ENCODE peak calls at places on chromosomes 13 and 19, in nine cellular contexts. Z is K562; K is CD4-positive, CD25-positive, alpha-beta regulatory T cell; W is iPS DF 6.9; F is cardiac muscle cell; C is OCI-LY7; J is psoas muscle; D is adrenal gland; E is aorta. A is an unnamed sample. For H3K4me1, the result is how much of the 10 kb centered on the place peaks cover.

GRCh38 chr13:23463631-23464030 is 30.1 kb upstream of the SACS start:
- DNase-seq in Z (no peak), K (no peak), W (no peak), F (no peak), C (no peak), J (no peak), D (no peak), E (no peak), A (no peak)

GRCh38 chr19:29487432-29487831 is 38.4 kb upstream of the VSTM2B start:
- DNase-seq in Z (no peak), K (no peak), W (no peak), F (no peak), C (peak), J (no peak), D (no peak), E (peak), A (no peak)

GRCh38 chr19:33402421-33403220 is 29.1 kb downstream of the CEBPG start:
- DNase-seq in Z (no peak), K (no peak), W (no peak), F (no peak), C (no peak), J (no peak), D (no peak), E (peak), A (no peak)

GRCh38 chr19:38670921-38671398 is 23.5 kb downstream of the ACTN4 start:
- DNase-seq in Z (no peak), K (no peak), W (no peak), F (peak), C (no peak), J (no peak), D (no peak), E (peak), A (no peak)

GRCh38 chr13:111485491-111486250 is 165.2 kb downstream of the TEX29 start:
- DNase-seq in Z (no peak), K (no peak), W (no peak), F (no peak), C (no peak), J (no peak), D (no peak), E (no peak), A (no peak)

GRCh38 chr19:45293682-45294081 is 29.0 kb downstream of the CKM start:
- DNase-seq in Z (no peak), K (no peak), W (no peak), F (no peak), C (no peak), J (no peak), D (no peak), E (no peak), A (no peak)

GRCh38 chr19:43727593-43727853 is 11.6 kb downstream of the IRGC start:
- DNase-seq in Z (no peak), K (no peak), W (no peak), F (no peak), C (no peak), J (no peak), D (no peak), E (no peak), A (no peak)

GRCh38 chr19:58154287-58154678 is 3.7 kb upstream of the ZNF329 start:
- DNase-seq in Z (no peak), K (no peak), W (no peak), F (peak), C (no peak), J (peak), D (peak), E (peak), A (no peak)

GRCh38 chr19:38990949-38991697 is 15.6 kb upstream of the FBXO17 start:
- DNase-seq in Z (no peak), K (no peak), W (no peak), F (no peak), C (no peak), J (peak), D (peak), E (peak), A (no peak)

GRCh38 chr13:109330941-109331340 is 455.4 kb downstream of the IRS2 start:
- DNase-seq in Z (no peak), K (no peak), W (no peak), F (no peak), C (no peak), J (no peak), D (no peak), E (no peak), A (no peak)

GRCh38 chr13:30421093-30422055 is 919 bp upstream of the UBE2L5 start:
- DNase-seq in Z (peak), K (peak), W (no peak), F (peak), C (peak), J (peak), D (peak), E (peak), A (peak)

GRCh38 chr19:46713781-46714522 is 3.0 kb downstream of the PRKD2 start:
- DNase-seq in Z (peak), K (peak), W (no peak), F (peak), C (peak), J (peak), D (peak), E (peak), A (peak)

DNA sequence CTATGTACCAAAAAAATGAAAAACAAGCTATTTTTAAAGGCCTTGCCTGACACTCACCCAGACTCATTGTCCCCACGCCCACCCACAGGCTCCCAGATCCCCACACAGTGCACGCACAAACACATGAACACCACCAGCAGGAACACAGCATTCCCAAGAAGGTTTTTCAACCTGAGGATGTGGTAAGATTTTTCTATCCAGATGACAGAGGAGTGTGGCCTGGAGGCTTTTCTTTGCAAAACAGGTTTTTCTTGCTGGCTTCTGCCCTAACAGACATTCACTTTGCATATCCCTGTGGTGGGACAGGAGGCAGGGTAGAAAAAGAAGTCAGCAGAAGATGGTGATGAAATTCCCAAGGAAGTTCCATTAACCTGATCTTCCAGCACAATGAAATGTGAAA is 97.8 kb downstream of the KLF12 start:
- DNase-seq in Z (no peak), K (no peak), W (peak), F (no peak), C (no peak), J (no peak), D (no peak), E (no peak), A (no peak)
- H3K4me3 ChIP-seq in Z (no peak), K (no peak), W (no peak), F (no peak), C (no peak), J (no peak), D (no peak), E (no peak), A (no peak)

GRCh38 chr19:1090731-1091543 is 4.2 kb downstream of the POLR2E start:
- DNase-seq in Z (no peak), K (no peak), W (no peak), F (no peak), C (no peak), J (no peak), D (no peak), E (no peak), A (peak)

GRCh38 chr19:1091544-1092175 is 3.5 kb downstream of the POLR2E start:
- DNase-seq in Z (no peak), K (no peak), W (no peak), F (no peak), C (no peak), J (no peak), D (peak), E (no peak), A (no peak)

GRCh38 chr19:1089126-1089771 is 5.9 kb downstream of the POLR2E start:
- DNase-seq in Z (no peak), K (no peak), W (no peak), F (no peak), C (no peak), J (no peak), D (no peak), E (no peak), A (no peak)

GRCh38 chr19:1088419-1089066 is 6.6 kb downstream of the POLR2E start:
- DNase-seq in Z (no peak), K (no peak), W (no peak), F (no peak), C (no peak), J (no peak), D (peak), E (peak), A (no peak)

DNA sequence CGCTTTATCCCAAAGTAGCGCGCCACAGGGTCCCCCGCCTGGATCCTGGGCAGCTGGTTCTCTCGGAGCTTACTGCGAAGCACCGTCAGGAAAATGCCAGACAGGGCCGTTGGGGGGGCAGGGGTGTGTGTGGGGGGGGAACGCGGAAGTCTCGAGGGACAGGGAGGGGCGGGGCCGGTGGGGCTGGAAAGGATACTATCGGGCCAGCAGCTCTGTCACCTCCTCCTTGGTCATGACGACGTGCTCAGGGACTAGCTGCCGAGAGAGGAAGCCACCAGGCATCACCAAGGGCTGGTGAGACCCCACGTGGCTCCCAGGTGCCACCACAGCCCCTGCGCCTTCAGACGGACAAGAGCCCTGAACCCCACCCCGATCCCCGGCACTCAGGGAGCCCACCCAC is 5.3 kb downstream of the POLR2E start:
- DNase-seq in Z (no peak), K (no peak), W (no peak), F (no peak), C (peak), J (no peak), D (no peak), E (no peak), A (no peak)
- H3K4me1 ChIP-seq in Z (half or more), K (half or more), W (under half), F (under half), C (under half), J (under half), D (under half), E (under half), A (half or more)

DNA sequence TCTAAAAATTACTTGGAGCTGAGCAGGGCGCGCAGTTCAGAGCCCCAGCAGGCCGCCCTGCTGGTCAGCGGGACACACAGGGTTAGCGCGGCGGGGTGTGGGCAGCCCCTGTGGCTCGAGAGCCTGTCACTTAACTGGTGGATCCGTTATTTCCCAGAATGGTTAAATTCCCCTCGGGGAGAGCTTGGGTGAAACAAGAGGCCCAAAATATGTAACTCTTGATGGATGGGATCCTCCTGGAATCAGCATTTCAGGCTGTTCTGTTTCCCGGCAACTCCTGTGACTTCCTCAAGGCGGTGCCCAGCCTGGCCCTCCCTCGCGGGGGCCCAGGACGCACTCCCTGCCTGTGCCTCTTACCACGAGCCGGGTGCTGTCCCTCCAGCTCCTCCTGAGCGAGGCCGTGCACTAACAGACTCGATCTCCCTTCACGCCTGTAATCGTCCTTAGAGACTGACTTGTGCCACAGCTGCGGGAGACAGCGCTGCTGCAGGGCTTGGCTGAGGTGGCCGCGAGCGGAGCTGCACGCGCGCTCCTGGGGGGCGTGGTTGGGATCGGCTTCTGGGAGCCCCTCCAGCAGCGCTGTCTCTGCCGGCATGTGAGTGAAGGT is 9.7 kb downstream of the PTBP1 start:
- DNase-seq in Z (peak), K (no peak), W (no peak), F (no peak), C (no peak), J (no peak), D (no peak), E (no peak), A (no peak)
- H3K27ac ChIP-seq in Z (no peak), K (no peak), W (no peak), F (no peak), C (no peak), J (no peak), D (no peak), E (no peak), A (no peak)

GRCh38 chr19:42422576-42423461 is 4.4 kb downstream of the LIPE start:
- DNase-seq in Z (no peak), K (peak), W (no peak), F (peak), C (peak), J (no peak), D (peak), E (no peak), A (peak)

GRCh38 chr19:42421591-42422031 is 5.6 kb downstream of the LIPE start:
- DNase-seq in Z (no peak), K (no peak), W (no peak), F (no peak), C (no peak), J (no peak), D (peak), E (peak), A (no peak)

GRCh38 chr19:42421101-42421500 is 6.1 kb downstream of the LIPE start:
- DNase-seq in Z (no peak), K (no peak), W (no peak), F (no peak), C (no peak), J (no peak), D (no peak), E (peak), A (no peak)

GRCh38 chr19:42423462-42424344 is 3.5 kb downstream of the LIPE start:
- DNase-seq in Z (no peak), K (peak), W (no peak), F (peak), C (peak), J (peak), D (peak), E (peak), A (peak)

DNA sequence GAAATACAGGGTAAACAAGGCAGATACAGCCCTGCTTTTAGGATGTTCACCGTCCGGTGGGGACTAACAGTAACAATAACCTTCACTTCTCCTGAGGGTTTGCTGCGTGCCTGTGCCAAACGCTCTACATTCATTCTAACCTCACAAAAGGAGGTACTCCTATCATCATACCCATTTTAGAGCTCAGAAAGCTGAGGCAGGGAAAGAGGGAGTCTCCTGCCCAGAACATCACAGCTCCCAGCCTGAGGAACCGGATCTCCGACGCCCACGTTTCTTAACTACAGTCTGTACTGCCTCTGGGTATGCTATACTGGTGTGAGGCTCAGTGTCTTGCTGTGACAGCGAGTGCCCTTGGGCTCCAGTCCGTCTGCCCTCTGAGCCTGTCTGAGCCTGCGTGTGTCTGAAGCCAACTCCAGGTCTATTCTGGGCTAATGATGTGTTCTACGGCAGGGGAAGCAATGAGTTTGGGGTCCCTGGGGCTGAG is 5.1 kb downstream of the LIPE start:
- DNase-seq in Z (no peak), K (no peak), W (no peak), F (no peak), C (peak), J (no peak), D (peak), E (peak), A (no peak)
- H3K4me3 ChIP-seq in Z (no peak), K (peak), W (no peak), F (peak), C (peak), J (peak), D (no peak), E (no peak), A (peak)

GRCh38 chr19:14563989-14564650 is 7.7 kb downstream of the NDUFB7 start:
- DNase-seq in Z (peak), K (no peak), W (no peak), F (no peak), C (peak), J (peak), D (peak), E (peak), A (peak)
- H3K4me1 ChIP-seq in Z (half or more), K (under half), W (under half), F (under half), C (under half), J (under half), D (under half), E (under half), A (under half)

GRCh38 chr19:14575428-14575980 is 3.6 kb upstream of the NDUFB7 start:
- DNase-seq in Z (no peak), K (no peak), W (no peak), F (no peak), C (no peak), J (no peak), D (no peak), E (no peak), A (no peak)

GRCh38 chr19:14576363-14576762 is 4.5 kb upstream of the NDUFB7 start:
- DNase-seq in Z (no peak), K (no peak), W (no peak), F (no peak), C (peak), J (no peak), D (no peak), E (no peak), A (no peak)

GRCh38 chr19:14567079-14567478 is 4.8 kb downstream of the NDUFB7 start:
- DNase-seq in Z (no peak), K (no peak), W (no peak), F (no peak), C (no peak), J (no peak), D (no peak), E (no peak), A (no peak)

GRCh38 chr19:14570864-14571527 is 870 bp downstream of the NDUFB7 start:
- DNase-seq in Z (no peak), K (no peak), W (no peak), F (no peak), C (no peak), J (no peak), D (no peak), E (no peak), A (no peak)

GRCh38 chr19:14571695-14572490 is at the start of gene NDUFB7:
- DNase-seq in Z (peak), K (peak), W (peak), F (peak), C (peak), J (peak), D (peak), E (peak), A (peak)
- H3K27ac ChIP-seq in Z (peak), K (peak), W (no peak), F (peak), C (peak), J (peak), D (peak), E (no peak), A (peak)

GRCh38 chr13:40613192-40613818 is 53.1 kb downstream of the FOXO1 start:
- DNase-seq in Z (no peak), K (peak), W (no peak), F (peak), C (peak), J (no peak), D (peak), E (peak), A (peak)

GRCh38 chr13:40615619-40616018 is 50.8 kb downstream of the FOXO1 start:
- DNase-seq in Z (no peak), K (no peak), W (no peak), F (no peak), C (no peak), J (no peak), D (no peak), E (no peak), A (no peak)

GRCh38 chr13:40611635-40612422 is 54.6 kb downstream of the FOXO1 start:
- DNase-seq in Z (no peak), K (no peak), W (no peak), F (peak), C (no peak), J (no peak), D (peak), E (no peak), A (no peak)

GRCh38 chr13:40611004-40611403 is 55.4 kb downstream of the FOXO1 start:
- DNase-seq in Z (no peak), K (no peak), W (no peak), F (no peak), C (no peak), J (no peak), D (no peak), E (no peak), A (no peak)

DNA sequence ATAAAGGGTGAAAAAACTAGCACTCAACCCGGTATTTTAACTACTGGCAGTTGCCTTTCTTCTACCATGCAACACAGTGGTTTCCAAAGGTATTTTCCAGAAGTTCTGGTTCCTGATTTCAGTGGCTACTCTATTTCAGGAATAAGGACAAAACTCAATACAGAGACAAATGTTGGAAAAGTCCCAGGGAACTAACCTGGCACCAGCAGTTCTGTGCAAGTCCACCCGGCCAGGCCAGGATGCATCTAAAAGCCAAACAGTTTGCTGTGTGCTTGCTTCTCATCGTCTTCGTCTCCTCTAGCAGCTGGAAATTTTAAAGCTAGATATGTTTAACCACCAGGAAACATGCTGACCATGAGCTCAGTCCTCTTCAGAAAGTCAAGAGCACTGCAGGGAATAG is 52.5 kb downstream of the FOXO1 start:
- DNase-seq in Z (no peak), K (no peak), W (no peak), F (no peak), C (no peak), J (no peak), D (no peak), E (no peak), A (no peak)
- H3K4me3 ChIP-seq in Z (no peak), K (peak), W (no peak), F (no peak), C (no peak), J (no peak), D (no peak), E (no peak), A (peak)

DNA sequence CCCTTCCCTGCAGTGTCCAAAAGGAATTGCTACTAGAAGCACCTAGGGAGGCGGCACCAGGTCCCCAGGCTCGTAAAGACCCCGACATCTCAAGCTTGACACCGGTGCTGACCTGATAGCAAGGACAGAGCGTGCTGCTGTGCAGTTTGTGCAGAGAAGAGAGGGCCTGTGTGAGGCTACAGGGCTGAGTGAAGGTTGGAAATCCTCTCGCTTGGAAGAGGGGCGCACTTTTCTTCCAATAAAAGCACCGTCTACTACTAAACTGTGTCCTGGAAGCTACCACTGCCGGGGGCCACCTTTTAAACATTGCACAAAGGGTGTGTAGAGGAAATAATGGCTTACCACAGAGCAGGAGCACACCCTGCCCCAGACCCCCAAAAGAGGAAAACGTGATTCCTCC is 11.0 kb downstream of the TMEM272 start:
- DNase-seq in Z (no peak), K (no peak), W (no peak), F (no peak), C (no peak), J (no peak), D (no peak), E (no peak), A (no peak)
- H3K4me1 ChIP-seq in Z (under half), K (under half), W (under half), F (under half), C (half or more), J (under half), D (under half), E (under half), A (under half)

A was measured in CD8-positive, alpha-beta T cell.